ENCODE peak calls at places on chromosomes 3 and 15, in five cellular contexts. G is body of pancreas; Z is CD8-positive, alpha-beta T cell; W is RWPE2; Y is sigmoid colon. U is an unnamed sample.

GRCh38 chr3:15313461-15313860 is 18.9 kb downstream of the SH3BP5 start:
- DNase-seq in G (no peak), Z (peak; percentile 16), W (no peak), Y (peak; percentile 54), U (no peak)

GRCh38 chr15:29765898-29766537 is 56.2 kb downstream of the TJP1 start:
- DNase-seq in G (no peak), Z (no peak), W (no peak), Y (no peak), U (peak; percentile 39)

GRCh38 chr3:70973558-70973957 is 610.0 kb downstream of the FOXP1 start:
- DNase-seq in G (no peak), Z (no peak), W (no peak), Y (no peak), U (peak; percentile 46)

GRCh38 chr3:124133366-124133940 is 141.5 kb upstream of the ROPN1 start:
- DNase-seq in G (no peak), Z (no peak), W (no peak), Y (no peak), U (no peak)

GRCh38 chr3:183350164-183350563 is 78.3 kb downstream of the MCF2L2 start:
- DNase-seq in G (no peak), Z (no peak), W (no peak), Y (no peak), U (no peak)

GRCh38 chr3:65854606-65855304 is 184.0 kb downstream of the MAGI1 start:
- DNase-seq in G (peak; percentile 19), Z (no peak), W (no peak), Y (no peak), U (no peak)

GRCh38 chr3:143313598-143314188 is 194.1 kb downstream of the CHST2 start:
- DNase-seq in G (no peak), Z (no peak), W (no peak), Y (no peak), U (no peak)

GRCh38 chr3:6120786-6121185 is 740.1 kb upstream of the GRM7 start:
- DNase-seq in G (no peak), Z (no peak), W (no peak), Y (no peak), U (no peak)

GRCh38 chr3:189839576-189839975 is 208.4 kb downstream of the TP63 start:
- DNase-seq in G (no peak), Z (no peak), W (no peak), Y (no peak), U (peak; percentile 68)

GRCh38 chr15:58081446-58081845 is 15.9 kb upstream of the ALDH1A2 start:
- DNase-seq in G (no peak), Z (no peak), W (no peak), Y (no peak), U (no peak)

GRCh38 chr3:25033407-25034029 is 394.5 kb upstream of the RARB start:
- DNase-seq in G (peak; percentile 61), Z (no peak), W (no peak), Y (no peak), U (no peak)

GRCh38 chr3:34668915-34669314 is 870.5 kb downstream of the PDCD6IP start:
- DNase-seq in G (no peak), Z (no peak), W (no peak), Y (no peak), U (no peak)

GRCh38 chr3:50600841-50601591 is 10.6 kb downstream of the CISH start:
- DNase-seq in G (peak; percentile 98), Z (peak; percentile 50), W (peak; percentile 88), Y (peak; percentile 99), U (peak; percentile 97)

GRCh38 chr3:36319683-36320082 is 60.6 kb upstream of the STAC start:
- DNase-seq in G (no peak), Z (no peak), W (no peak), Y (no peak), U (no peak)
- H3K4me3 ChIP-seq in G (no peak overlapping the region), Z (no peak overlapping the region), W (no peak overlapping the region), Y (no peak overlapping the region), U (no peak overlapping the region)

DNA sequence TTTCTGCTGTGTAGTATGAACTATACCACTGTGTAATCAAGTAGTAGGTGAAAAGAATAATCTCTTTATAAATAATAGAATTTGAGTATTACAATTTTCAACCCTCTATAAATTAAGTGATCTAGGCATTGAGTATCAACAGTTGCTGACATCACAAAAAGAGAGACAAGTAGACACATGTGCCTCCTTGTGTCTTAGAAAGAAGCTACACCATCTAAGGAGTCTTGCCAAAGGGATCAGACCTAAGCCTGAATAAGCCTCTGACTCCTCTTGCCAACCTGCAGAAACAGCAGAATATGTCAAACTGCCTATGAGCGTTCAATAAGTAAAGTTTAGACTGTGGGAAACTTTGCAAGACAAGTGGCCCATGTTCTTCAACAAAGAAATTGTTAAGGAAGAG is 5.8 kb upstream of the MTMR10 start:
- DNase-seq in G (no peak), Z (no peak), W (no peak), Y (no peak), U (no peak)
- TF ChIP-seq CTCF in G (no peak), Z (no peak), W (no peak), Y (no peak), U (no peak)

GRCh38 chr15:98546325-98546724 is 102.0 kb upstream of the IGF1R start:
- DNase-seq in G (no peak), Z (no peak), W (no peak), Y (no peak), U (no peak)

GRCh38 chr15:98548172-98548971 is 100.0 kb upstream of the IGF1R start:
- DNase-seq in G (peak; percentile 69), Z (no peak), W (peak; percentile 84), Y (peak; percentile 93), U (peak; percentile 61)

GRCh38 chr15:98549003-98549402 is 99.3 kb upstream of the IGF1R start:
- DNase-seq in G (no peak), Z (no peak), W (no peak), Y (no peak), U (no peak)

GRCh38 chr15:98547255-98547654 is 101.1 kb upstream of the IGF1R start:
- DNase-seq in G (no peak), Z (no peak), W (no peak), Y (no peak), U (no peak)

GRCh38 chr15:98547741-98548166 is 100.6 kb upstream of the IGF1R start:
- DNase-seq in G (no peak), Z (no peak), W (no peak), Y (peak; percentile 78), U (peak; percentile 22)
- H3K4me3 ChIP-seq in G (peak overlapping the region; percentile 18), Z (peak overlapping the region; percentile 65), W (peak overlapping the region; percentile 41), Y (peak overlapping the region; percentile 39), U (peak overlapping the region; percentile 67)

GRCh38 chr15:78715930-78716329 is 74.9 kb upstream of the CHRNB4 start:
- DNase-seq in G (no peak), Z (no peak), W (peak; percentile 78), Y (no peak), U (peak; percentile 69)

GRCh38 chr15:78712797-78713515 is 71.9 kb upstream of the CHRNB4 start:
- DNase-seq in G (no peak), Z (no peak), W (peak; percentile 42), Y (no peak), U (no peak)

GRCh38 chr15:78716651-78717050 is 75.6 kb upstream of the CHRNB4 start:
- DNase-seq in G (no peak), Z (no peak), W (no peak), Y (no peak), U (peak; percentile 24)

GRCh38 chr15:78715439-78715838 is 74.4 kb upstream of the CHRNB4 start:
- DNase-seq in G (no peak), Z (no peak), W (peak; percentile 83), Y (no peak), U (no peak)

GRCh38 chr15:78714890-78715289 is 73.9 kb upstream of the CHRNB4 start:
- DNase-seq in G (no peak), Z (no peak), W (peak; percentile 25), Y (no peak), U (no peak)
- TF ChIP-seq CTCF in G (no peak), Z (no peak), W (no peak), Y (no peak), U (no peak)

DNA sequence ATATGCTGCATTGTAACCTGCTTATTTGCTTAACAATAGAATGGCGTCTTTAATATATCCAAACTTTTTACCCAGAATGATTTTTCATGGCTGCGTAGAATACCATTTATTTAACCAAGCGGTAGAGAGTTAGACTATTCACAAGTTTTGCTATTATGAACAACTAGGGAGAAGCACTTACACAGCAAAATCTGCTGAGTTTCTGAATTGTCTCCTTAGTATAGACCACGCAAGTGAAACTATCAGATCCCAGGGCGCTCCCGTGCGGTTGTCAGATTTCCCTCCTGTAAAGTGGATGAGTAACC is 12.6 kb upstream of the ADPGK start:
- DNase-seq in G (no peak), Z (no peak), W (no peak), Y (no peak), U (no peak)
- H3K4me3 ChIP-seq in G (no peak overlapping the region), Z (no peak overlapping the region), W (peak overlapping the region; percentile 31), Y (no peak overlapping the region), U (no peak overlapping the region)

DNA sequence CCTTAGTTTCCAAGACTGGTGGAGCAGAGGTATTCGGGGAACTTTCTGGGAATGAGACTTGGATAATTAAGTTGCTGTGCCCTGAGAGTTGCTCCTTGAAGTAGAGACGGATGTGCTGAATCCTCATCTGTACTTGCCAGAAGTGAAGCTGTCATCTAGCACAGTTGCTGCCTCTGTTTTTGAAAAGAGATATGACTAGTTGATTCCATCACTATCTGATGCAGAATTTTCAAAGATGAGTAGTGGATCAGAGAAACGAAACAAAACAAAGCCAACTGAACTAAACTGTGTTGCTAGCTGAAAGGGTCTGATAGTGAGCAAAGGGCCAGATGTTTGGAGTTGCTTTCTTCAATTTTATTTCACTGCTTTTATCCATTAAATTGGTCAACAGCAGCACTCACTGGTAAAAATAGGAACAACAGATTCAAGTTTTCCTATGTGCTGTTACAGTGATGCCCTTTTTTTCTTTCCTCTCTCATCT is 52.7 kb downstream of the MITF start:
- DNase-seq in G (no peak), Z (no peak), W (no peak), Y (no peak), U (peak; percentile 69)
- TF ChIP-seq CTCF in G (no peak), Z (no peak), W (peak; percentile 80), Y (peak; percentile 43), U (peak; percentile 58)

GRCh38 chr15:36882487-36883108 is 217.8 kb downstream of the MEIS2 start:
- DNase-seq in G (peak; percentile 30), Z (no peak), W (no peak), Y (no peak), U (no peak)
- H3K4me3 ChIP-seq in G (no peak overlapping the region), Z (no peak overlapping the region), W (no peak overlapping the region), Y (peak overlapping the region; percentile 23), U (peak overlapping the region; percentile 15)

DNA sequence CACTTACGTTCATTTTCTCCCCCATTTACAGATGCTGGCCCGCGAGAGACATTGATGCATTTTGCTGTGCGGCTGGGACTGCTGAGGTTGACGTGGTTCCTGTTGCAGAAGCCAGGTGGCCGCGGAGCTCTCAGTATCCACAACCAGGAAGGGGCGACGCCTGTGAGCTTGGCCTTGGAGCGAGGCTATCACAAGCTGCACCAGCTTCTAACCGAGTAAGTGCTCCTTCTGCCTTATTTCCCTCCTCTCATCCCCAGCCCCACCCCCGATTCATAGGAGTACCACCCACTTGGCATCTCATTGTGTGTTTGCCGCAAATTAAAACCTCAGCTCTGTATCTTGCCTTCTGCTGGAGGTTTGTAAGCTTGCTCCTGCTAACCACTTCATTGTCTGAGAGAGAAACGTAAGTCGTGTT is 163.3 kb downstream of the AKAP13 start:
- DNase-seq in G (peak; percentile 83), Z (peak; percentile 16), W (no peak), Y (peak; percentile 88), U (no peak)
- TF ChIP-seq CTCF in G (no peak), Z (peak; percentile 34), W (no peak), Y (peak; percentile 39), U (peak; percentile 7)